ENCODE peak calls at places on chromosomes 2 and 18, in four cellular contexts. N is HFF-Myc; I is activated CD4-positive, alpha-beta memory T cell treated with anti-CD3 and anti-CD28 coated beads for 36 hours; X is tibial artery. U is an unnamed sample.

GRCh38 chr2:219475697-219476604 is 22.7 kb upstream of the GMPPA start:
- DNase-seq in I (peak), N (no peak), X (peak), U (no peak)

GRCh38 chr2:96899084-96899735 is 29.3 kb upstream of the SEMA4C start:
- DNase-seq in X (no peak), I (no peak), N (no peak), U (peak)

GRCh38 chr18:77023115-77023782 is 109.3 kb downstream of the MBP start:
- DNase-seq in I (no peak), X (no peak), N (no peak), U (no peak)

GRCh38 chr18:72086421-72086820 is 457.7 kb downstream of the CBLN2 start:
- DNase-seq in I (no peak), N (no peak), X (no peak), U (no peak)

GRCh38 chr2:145055651-145056050 is 535.7 kb upstream of the ZEB2 start:
- DNase-seq in X (no peak), N (no peak), I (no peak), U (no peak)

GRCh38 chr2:168849610-168850009 is 40.6 kb downstream of the SPC25 start:
- DNase-seq in N (peak), X (no peak), I (no peak), U (peak)

GRCh38 chr2:122755281-122755780 is 999.9 kb downstream of the TSN start:
- DNase-seq in N (no peak), I (no peak), X (no peak), U (no peak)

GRCh38 chr18:43271593-43272432 is 5.5 kb downstream of the SYT4 start:
- DNase-seq in N (peak), I (no peak), X (no peak), U (peak)

GRCh38 chr2:98134138-98134537 is 47.2 kb downstream of the VWA3B start:
- DNase-seq in N (no peak), X (no peak), I (peak), U (no peak)

GRCh38 chr2:30475542-30475941 is 28.5 kb downstream of the LCLAT1 start:
- DNase-seq in X (no peak), I (no peak), N (no peak), U (no peak)

GRCh38 chr2:46336560-46336959 is 39.4 kb downstream of the EPAS1 start:
- DNase-seq in X (no peak), N (no peak), I (no peak), U (no peak)

GRCh38 chr2:100276716-100277115 is 45.6 kb downstream of the LONRF2 start:
- DNase-seq in X (no peak), N (no peak), I (no peak), U (no peak)

GRCh38 chr2:62724106-62724505 is 18.6 kb downstream of the EHBP1 start:
- DNase-seq in X (no peak), N (no peak), I (no peak), U (no peak)